ENCODE peak calls at places on chromosomes 7 and 10, in nine cellular contexts. One of them, this sample, is unnamed.

GRCh38 chr7:130421685-130422084 is 19.1 kb downstream of the CEP41 start:
- DNase-seq in AG09309: peak; percentile 17
- DNase-seq in left ventricle myocardium inferior: no peak
- DNase-seq in astrocyte of the spinal cord: peak; percentile 71
- DNase-seq in body of pancreas: no peak
- DNase-seq in stomach: no peak
- DNase-seq in cardiac fibroblast: no peak
- DNase-seq in OCI-LY7: no peak
- DNase-seq in CD8-positive, alpha-beta T cell: no peak
- DNase-seq in this sample: no peak

GRCh38 chr7:24840543-24840942 is 83.3 kb upstream of the GSDME start:
- DNase-seq in cardiac fibroblast: no peak
- DNase-seq in left ventricle myocardium inferior: no peak
- DNase-seq in astrocyte of the spinal cord: no peak
- DNase-seq in stomach: no peak
- DNase-seq in AG09309: no peak
- DNase-seq in CD8-positive, alpha-beta T cell: no peak
- DNase-seq in OCI-LY7: no peak
- DNase-seq in body of pancreas: no peak
- DNase-seq in this sample: no peak

GRCh38 chr10:56782503-56782902 is 421.4 kb upstream of the ZWINT start:
- DNase-seq in body of pancreas: no peak
- DNase-seq in cardiac fibroblast: no peak
- DNase-seq in left ventricle myocardium inferior: no peak
- DNase-seq in CD8-positive, alpha-beta T cell: no peak
- DNase-seq in astrocyte of the spinal cord: no peak
- DNase-seq in AG09309: no peak
- DNase-seq in stomach: no peak
- DNase-seq in OCI-LY7: no peak
- DNase-seq in this sample: no peak

GRCh38 chr10:124678566-124679240 is 65.5 kb downstream of the FAM53B start:
- DNase-seq in left ventricle myocardium inferior: peak; percentile 15
- DNase-seq in AG09309: no peak
- DNase-seq in body of pancreas: no peak
- DNase-seq in astrocyte of the spinal cord: no peak
- DNase-seq in CD8-positive, alpha-beta T cell: peak; percentile 60
- DNase-seq in cardiac fibroblast: no peak
- DNase-seq in stomach: no peak
- DNase-seq in OCI-LY7: no peak
- DNase-seq in this sample: no peak

GRCh38 chr10:125344573-125345121 is 184.3 kb upstream of the CTBP2 start:
- DNase-seq in left ventricle myocardium inferior: no peak
- DNase-seq in astrocyte of the spinal cord: no peak
- DNase-seq in CD8-positive, alpha-beta T cell: no peak
- DNase-seq in cardiac fibroblast: no peak
- DNase-seq in AG09309: no peak
- DNase-seq in stomach: peak; percentile 50
- DNase-seq in body of pancreas: peak; percentile 71
- DNase-seq in OCI-LY7: no peak
- DNase-seq in this sample: no peak

GRCh38 chr7:38744746-38745145 is 113.6 kb upstream of the AMPH start:
- DNase-seq in stomach: no peak
- DNase-seq in AG09309: peak; percentile 7
- DNase-seq in OCI-LY7: no peak
- DNase-seq in body of pancreas: no peak
- DNase-seq in astrocyte of the spinal cord: peak; percentile 27
- DNase-seq in left ventricle myocardium inferior: no peak
- DNase-seq in CD8-positive, alpha-beta T cell: no peak
- DNase-seq in cardiac fibroblast: peak; percentile 97
- DNase-seq in this sample: no peak

GRCh38 chr10:15227611-15228372 is 59.3 kb upstream of the NMT2 start:
- DNase-seq in astrocyte of the spinal cord: no peak
- DNase-seq in AG09309: peak; percentile 28
- DNase-seq in CD8-positive, alpha-beta T cell: no peak
- DNase-seq in cardiac fibroblast: peak; percentile 53
- DNase-seq in body of pancreas: no peak
- DNase-seq in stomach: no peak
- DNase-seq in left ventricle myocardium inferior: no peak
- DNase-seq in OCI-LY7: no peak
- DNase-seq in this sample: no peak

GRCh38 chr10:49400365-49400764 is 4.5 kb upstream of the DRGX start:
- DNase-seq in body of pancreas: no peak
- DNase-seq in stomach: no peak
- DNase-seq in AG09309: no peak
- DNase-seq in left ventricle myocardium inferior: no peak
- DNase-seq in CD8-positive, alpha-beta T cell: no peak
- DNase-seq in OCI-LY7: no peak
- DNase-seq in astrocyte of the spinal cord: no peak
- DNase-seq in cardiac fibroblast: no peak
- DNase-seq in this sample: no peak

GRCh38 chr10:5089869-5090268 is 4.3 kb upstream of the AKR1C3 start:
- DNase-seq in left ventricle myocardium inferior: no peak
- DNase-seq in astrocyte of the spinal cord: peak; percentile 12
- DNase-seq in CD8-positive, alpha-beta T cell: no peak
- DNase-seq in OCI-LY7: peak; percentile 11
- DNase-seq in AG09309: no peak
- DNase-seq in cardiac fibroblast: peak; percentile 67
- DNase-seq in body of pancreas: no peak
- DNase-seq in stomach: no peak
- DNase-seq in this sample: no peak

GRCh38 chr7:25124485-25125136 is 449 bp downstream of the CYCS start:
- DNase-seq in OCI-LY7: peak; percentile 37
- DNase-seq in CD8-positive, alpha-beta T cell: peak; percentile 22
- DNase-seq in cardiac fibroblast: peak; percentile 13
- DNase-seq in body of pancreas: peak; percentile 13
- DNase-seq in AG09309: no peak
- DNase-seq in stomach: no peak
- DNase-seq in astrocyte of the spinal cord: no peak
- DNase-seq in left ventricle myocardium inferior: no peak
- DNase-seq in this sample: no peak

GRCh38 chr10:7513936-7514335 is 103.1 kb upstream of the SFMBT2 start:
- DNase-seq in OCI-LY7: no peak
- DNase-seq in body of pancreas: no peak
- DNase-seq in astrocyte of the spinal cord: no peak
- DNase-seq in CD8-positive, alpha-beta T cell: no peak
- DNase-seq in cardiac fibroblast: no peak
- DNase-seq in stomach: no peak
- DNase-seq in AG09309: no peak
- DNase-seq in left ventricle myocardium inferior: no peak
- DNase-seq in this sample: no peak

GRCh38 chr10:16192337-16192736 is 244.5 kb upstream of the PTER start:
- DNase-seq in cardiac fibroblast: no peak
- DNase-seq in OCI-LY7: no peak
- DNase-seq in stomach: peak; percentile 33
- DNase-seq in CD8-positive, alpha-beta T cell: no peak
- DNase-seq in body of pancreas: no peak
- DNase-seq in left ventricle myocardium inferior: no peak
- DNase-seq in AG09309: no peak
- DNase-seq in astrocyte of the spinal cord: no peak
- DNase-seq in this sample: no peak

GRCh38 chr10:81724431-81724830 is 150.6 kb upstream of the NRG3 start:
- DNase-seq in left ventricle myocardium inferior: no peak
- DNase-seq in OCI-LY7: peak; percentile 38
- DNase-seq in stomach: no peak
- DNase-seq in astrocyte of the spinal cord: no peak
- DNase-seq in cardiac fibroblast: no peak
- DNase-seq in AG09309: no peak
- DNase-seq in body of pancreas: no peak
- DNase-seq in CD8-positive, alpha-beta T cell: no peak
- DNase-seq in this sample: no peak

GRCh38 chr7:95596183-95597135 is at the start of gene PDK4:
- DNase-seq in CD8-positive, alpha-beta T cell: no peak
- DNase-seq in OCI-LY7: no peak
- DNase-seq in cardiac fibroblast: peak; percentile 74
- DNase-seq in stomach: peak; percentile 98
- DNase-seq in left ventricle myocardium inferior: peak; percentile 95
- DNase-seq in AG09309: no peak
- DNase-seq in body of pancreas: peak; percentile 99
- DNase-seq in astrocyte of the spinal cord: peak; percentile 55
- DNase-seq in this sample: no peak

GRCh38 chr7:98617960-98618418 is 904 bp downstream of the NPTX2 start:
- DNase-seq in body of pancreas: no peak
- DNase-seq in AG09309: no peak
- DNase-seq in astrocyte of the spinal cord: no peak
- DNase-seq in cardiac fibroblast: no peak
- DNase-seq in OCI-LY7: no peak
- DNase-seq in stomach: no peak
- DNase-seq in left ventricle myocardium inferior: no peak
- DNase-seq in CD8-positive, alpha-beta T cell: no peak
- DNase-seq in this sample: no peak

GRCh38 chr7:128029405-128029995 is 1.7 kb downstream of the LRRC4 start:
- DNase-seq in CD8-positive, alpha-beta T cell: no peak
- DNase-seq in OCI-LY7: no peak
- DNase-seq in left ventricle myocardium inferior: no peak
- DNase-seq in AG09309: no peak
- DNase-seq in body of pancreas: no peak
- DNase-seq in cardiac fibroblast: no peak
- DNase-seq in stomach: no peak
- DNase-seq in astrocyte of the spinal cord: no peak
- DNase-seq in this sample: no peak

GRCh38 chr7:128030263-128030998 is 806 bp downstream of the LRRC4 start:
- DNase-seq in body of pancreas: no peak
- DNase-seq in CD8-positive, alpha-beta T cell: no peak
- DNase-seq in cardiac fibroblast: no peak
- DNase-seq in astrocyte of the spinal cord: no peak
- DNase-seq in stomach: no peak
- DNase-seq in left ventricle myocardium inferior: no peak
- DNase-seq in AG09309: no peak
- DNase-seq in OCI-LY7: no peak
- DNase-seq in this sample: no peak

GRCh38 chr7:128032605-128033235 is 1.5 kb upstream of the LRRC4 start:
- DNase-seq in stomach: no peak
- DNase-seq in astrocyte of the spinal cord: no peak
- DNase-seq in left ventricle myocardium inferior: peak; percentile 24
- DNase-seq in body of pancreas: no peak
- DNase-seq in CD8-positive, alpha-beta T cell: no peak
- DNase-seq in cardiac fibroblast: peak; percentile 17
- DNase-seq in OCI-LY7: no peak
- DNase-seq in AG09309: no peak
- DNase-seq in this sample: no peak

GRCh38 chr7:128031901-128032604 is 816 bp upstream of the LRRC4 start:
- DNase-seq in body of pancreas: peak; percentile 30
- DNase-seq in AG09309: peak; percentile 74
- DNase-seq in cardiac fibroblast: peak; percentile 93
- DNase-seq in OCI-LY7: peak; percentile 48
- DNase-seq in astrocyte of the spinal cord: peak; percentile 87
- DNase-seq in left ventricle myocardium inferior: peak; percentile 33
- DNase-seq in CD8-positive, alpha-beta T cell: peak; percentile 42
- DNase-seq in stomach: peak; percentile 34
- DNase-seq in this sample: peak; percentile 19

DNA sequence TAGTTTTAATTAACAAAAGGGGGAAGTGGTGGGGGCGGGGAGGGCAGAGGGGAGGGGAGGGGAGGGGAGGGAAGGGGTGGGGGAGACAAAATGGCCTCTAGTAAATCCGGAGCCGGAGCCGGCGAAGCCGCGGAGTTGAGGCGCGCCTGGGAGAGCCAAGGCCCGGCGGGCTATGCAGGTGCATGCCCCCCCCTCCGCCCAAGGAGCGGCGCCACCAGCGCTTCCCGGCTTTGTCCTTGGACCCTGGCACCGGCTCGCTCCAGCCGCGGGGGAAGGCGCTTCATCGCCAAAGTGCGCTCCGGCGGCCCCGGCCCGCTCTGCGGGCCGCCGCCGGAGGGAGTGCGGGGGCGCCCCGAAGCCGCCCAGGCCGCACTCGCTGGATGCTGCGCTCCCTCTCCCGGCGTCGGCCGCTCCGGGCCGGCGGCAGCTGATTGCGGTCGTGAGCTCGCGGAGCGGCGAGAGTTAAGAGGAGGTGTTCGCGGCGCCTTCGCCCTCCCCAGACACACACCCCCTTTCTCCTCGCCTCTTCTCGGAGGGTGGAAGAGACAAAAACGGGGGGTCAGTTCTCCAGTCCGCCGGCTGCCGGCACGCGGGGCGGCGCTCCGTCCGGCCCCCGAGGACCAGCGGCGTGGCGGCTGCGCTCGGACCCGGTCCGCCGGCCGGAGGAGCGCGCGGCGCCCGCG is at the start of gene LRRC4:
- DNase-seq in OCI-LY7: peak; percentile 30
- DNase-seq in left ventricle myocardium inferior: no peak
- DNase-seq in astrocyte of the spinal cord: peak; percentile 37
- DNase-seq in AG09309: no peak
- DNase-seq in CD8-positive, alpha-beta T cell: no peak
- DNase-seq in cardiac fibroblast: peak; percentile 35
- DNase-seq in stomach: peak; percentile 48
- DNase-seq in body of pancreas: peak; percentile 29
- DNase-seq in this sample: no peak
- H3K4me3 ChIP-seq in OCI-LY7: peak within 1 kb of the TSS; percentile 35
- H3K4me3 ChIP-seq in left ventricle myocardium inferior: peak within 1 kb of the TSS; percentile 73
- H3K4me3 ChIP-seq in astrocyte of the spinal cord: peak within 1 kb of the TSS; percentile 36
- H3K4me3 ChIP-seq in AG09309: peak within 1 kb of the TSS; percentile 48
- H3K4me3 ChIP-seq in CD8-positive, alpha-beta T cell: peak within 1 kb of the TSS; percentile 37
- H3K4me3 ChIP-seq in cardiac fibroblast: peak within 1 kb of the TSS; percentile 37
- H3K4me3 ChIP-seq in stomach: peak within 1 kb of the TSS; percentile 55
- H3K4me3 ChIP-seq in body of pancreas: no peak within 1 kb of the TSS
- H3K4me3 ChIP-seq in this sample: peak within 1 kb of the TSS; percentile 43

GRCh38 chr7:3895341-3895740 is 594.3 kb downstream of the SDK1 start:
- DNase-seq in cardiac fibroblast: no peak
- DNase-seq in astrocyte of the spinal cord: no peak
- DNase-seq in OCI-LY7: no peak
- DNase-seq in body of pancreas: no peak
- DNase-seq in AG09309: no peak
- DNase-seq in left ventricle myocardium inferior: no peak
- DNase-seq in stomach: no peak
- DNase-seq in CD8-positive, alpha-beta T cell: no peak
- DNase-seq in this sample: no peak
- TF ChIP-seq CTCF in cardiac fibroblast: no peak
- TF ChIP-seq CTCF in astrocyte of the spinal cord: no peak
- TF ChIP-seq CTCF in OCI-LY7: no peak
- TF ChIP-seq CTCF in body of pancreas: no peak
- TF ChIP-seq CTCF in AG09309: no peak
- TF ChIP-seq CTCF in left ventricle myocardium inferior: no peak
- TF ChIP-seq CTCF in stomach: no peak
- TF ChIP-seq CTCF in CD8-positive, alpha-beta T cell: no peak
- TF ChIP-seq CTCF in this sample: no peak

DNA sequence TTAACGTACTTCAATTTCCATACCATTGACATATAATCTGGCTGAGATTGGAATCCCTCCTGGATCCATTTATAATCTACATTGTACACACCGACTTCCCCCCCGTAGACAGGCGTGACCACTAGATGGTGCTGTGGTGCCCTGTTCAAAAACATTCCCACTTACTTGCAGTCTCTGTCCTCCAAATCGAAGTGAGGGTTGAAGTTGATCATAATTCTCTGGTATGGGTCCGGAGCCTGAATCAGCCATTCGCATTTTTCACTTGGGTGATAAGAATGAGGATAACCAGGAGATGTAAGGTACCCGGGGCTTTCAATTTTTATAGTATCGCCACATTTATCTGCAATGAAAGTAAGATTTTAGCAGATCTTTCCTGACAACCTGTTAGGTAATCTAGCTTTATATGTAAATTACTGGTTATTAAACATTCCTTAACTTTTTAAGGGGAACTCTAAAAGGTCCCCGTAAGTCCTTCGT is 3.9 kb downstream of the NRP1 start:
- DNase-seq in CD8-positive, alpha-beta T cell: peak; percentile 81
- DNase-seq in OCI-LY7: peak; percentile 67
- DNase-seq in stomach: peak; percentile 85
- DNase-seq in astrocyte of the spinal cord: peak; percentile 87
- DNase-seq in AG09309: peak; percentile 71
- DNase-seq in cardiac fibroblast: peak; percentile 91
- DNase-seq in body of pancreas: peak; percentile 86
- DNase-seq in left ventricle myocardium inferior: peak; percentile 86
- DNase-seq in this sample: peak; percentile 24
- H3K4me3 ChIP-seq in CD8-positive, alpha-beta T cell: no peak overlapping the region
- H3K4me3 ChIP-seq in OCI-LY7: no peak overlapping the region
- H3K4me3 ChIP-seq in stomach: peak overlapping the region; percentile 70
- H3K4me3 ChIP-seq in astrocyte of the spinal cord: peak overlapping the region; percentile 90
- H3K4me3 ChIP-seq in AG09309: peak overlapping the region; percentile 89
- H3K4me3 ChIP-seq in cardiac fibroblast: peak overlapping the region; percentile 89
- H3K4me3 ChIP-seq in body of pancreas: peak overlapping the region; percentile 4
- H3K4me3 ChIP-seq in left ventricle myocardium inferior: peak overlapping the region; percentile 82
- H3K4me3 ChIP-seq in this sample: no peak overlapping the region

GRCh38 chr7:104317944-104318629 is 10.3 kb upstream of the LHFPL3 start:
- DNase-seq in CD8-positive, alpha-beta T cell: no peak
- DNase-seq in left ventricle myocardium inferior: no peak
- DNase-seq in cardiac fibroblast: no peak
- DNase-seq in stomach: no peak
- DNase-seq in AG09309: no peak
- DNase-seq in OCI-LY7: no peak
- DNase-seq in astrocyte of the spinal cord: no peak
- DNase-seq in body of pancreas: no peak
- DNase-seq in this sample: no peak
- TF ChIP-seq CTCF in CD8-positive, alpha-beta T cell: no peak
- TF ChIP-seq CTCF in left ventricle myocardium inferior: no peak
- TF ChIP-seq CTCF in cardiac fibroblast: no peak
- TF ChIP-seq CTCF in stomach: no peak
- TF ChIP-seq CTCF in AG09309: no peak
- TF ChIP-seq CTCF in OCI-LY7: no peak
- TF ChIP-seq CTCF in astrocyte of the spinal cord: no peak
- TF ChIP-seq CTCF in body of pancreas: no peak
- TF ChIP-seq CTCF in this sample: no peak